ENCODE peak calls at places on chromosomes 7 and 10, in seven cellular contexts. K is lung, Z is lower lobe of right lung, G is aorta, X is left ventricle myocardium inferior, P is spleen, N is upper lobe of right lung. Y is an unnamed sample.

GRCh38 chr10:101683226-101683625 is 11.7 kb downstream of the FBXW4 start:
- DNase-seq in K (no peak), Z (no peak), G (no peak), X (no peak), P (no peak), N (no peak), Y (no peak)

GRCh38 chr7:92613720-92614119 is 23.5 kb upstream of the FAM133B start:
- DNase-seq in K (no peak), Z (no peak), G (no peak), X (no peak), P (no peak), N (no peak), Y (no peak)

GRCh38 chr10:123821136-123821535 is 70.5 kb downstream of the CPXM2 start:
- DNase-seq in K (no peak), Z (no peak), G (no peak), X (no peak), P (no peak), N (no peak), Y (no peak)

GRCh38 chr10:49552277-49552676 is 13.4 kb upstream of the ERCC6 start:
- DNase-seq in K (no peak), Z (no peak), G (no peak), X (no peak), P (no peak), N (no peak), Y (no peak)

GRCh38 chr10:101001225-101002035 is 1.8 kb downstream of the LZTS2 start:
- DNase-seq in K (peak; percentile 76), Z (peak; percentile 76), G (peak; percentile 96), X (peak; percentile 91), P (peak; percentile 88), N (peak; percentile 82), Y (peak; percentile 97)

GRCh38 chr10:71270301-71270777 is 48.7 kb upstream of the SLC29A3 start:
- DNase-seq in K (no peak), Z (no peak), G (no peak), X (no peak), P (no peak), N (no peak), Y (no peak)

GRCh38 chr7:39293424-39293823 is 272.8 kb upstream of the YAE1 start:
- DNase-seq in K (no peak), Z (no peak), G (no peak), X (no peak), P (no peak), N (no peak), Y (no peak)

GRCh38 chr10:79443338-79444242 is 1.8 kb downstream of the ZCCHC24 start:
- DNase-seq in K (no peak), Z (no peak), G (no peak), X (no peak), P (peak; percentile 75), N (peak; percentile 54), Y (no peak)

GRCh38 chr7:33070277-33070676 is 7.7 kb upstream of the NT5C3A start:
- DNase-seq in K (no peak), Z (no peak), G (no peak), X (no peak), P (no peak), N (no peak), Y (no peak)

GRCh38 chr10:69086131-69086530 is 1.8 kb upstream of the SRGN start:
- DNase-seq in K (no peak), Z (no peak), G (peak; percentile 56), X (no peak), P (no peak), N (no peak), Y (no peak)

GRCh38 chr7:14851610-14852009 is 50.9 kb downstream of the DGKB start:
- DNase-seq in K (no peak), Z (no peak), G (no peak), X (no peak), P (no peak), N (no peak), Y (no peak)

GRCh38 chr10:119408969-119409371 is 133.5 kb downstream of the RGS10 start:
- DNase-seq in K (no peak), Z (no peak), G (no peak), X (no peak), P (no peak), N (no peak), Y (peak; percentile 69)

GRCh38 chr7:157401567-157402387 is 65.0 kb downstream of the DNAJB6 start:
- DNase-seq in K (no peak), Z (peak; percentile 48), G (no peak), X (no peak), P (peak; percentile 74), N (no peak), Y (peak; percentile 50)

GRCh38 chr10:29635711-29636144 is 957 bp upstream of the SVIL start:
- DNase-seq in K (no peak), Z (no peak), G (no peak), X (no peak), P (no peak), N (no peak), Y (no peak)

GRCh38 chr10:131943021-131943814 is 38.5 kb downstream of the BNIP3 start:
- DNase-seq in K (no peak), Z (no peak), G (no peak), X (no peak), P (peak; percentile 72), N (peak; percentile 51), Y (no peak)

GRCh38 chr10:128065881-128066534 is 60.2 kb downstream of the MKI67 start:
- DNase-seq in K (no peak), Z (no peak), G (peak; percentile 43), X (no peak), P (peak; percentile 80), N (peak; percentile 45), Y (peak; percentile 35)

GRCh38 chr10:128066954-128067382 is 59.3 kb downstream of the MKI67 start:
- DNase-seq in K (no peak), Z (no peak), G (peak; percentile 12), X (no peak), P (peak; percentile 66), N (peak; percentile 31), Y (peak; percentile 49)

GRCh38 chr10:128068398-128069285 is 57.6 kb downstream of the MKI67 start:
- DNase-seq in K (no peak), Z (no peak), G (peak; percentile 36), X (no peak), P (peak; percentile 79), N (peak; percentile 55), Y (peak; percentile 66)

GRCh38 chr10:128069351-128070051 is 56.7 kb downstream of the MKI67 start:
- DNase-seq in K (peak; percentile 74), Z (peak; percentile 70), G (peak; percentile 84), X (peak; percentile 67), P (peak; percentile 93), N (peak; percentile 78), Y (peak; percentile 87)

DNA sequence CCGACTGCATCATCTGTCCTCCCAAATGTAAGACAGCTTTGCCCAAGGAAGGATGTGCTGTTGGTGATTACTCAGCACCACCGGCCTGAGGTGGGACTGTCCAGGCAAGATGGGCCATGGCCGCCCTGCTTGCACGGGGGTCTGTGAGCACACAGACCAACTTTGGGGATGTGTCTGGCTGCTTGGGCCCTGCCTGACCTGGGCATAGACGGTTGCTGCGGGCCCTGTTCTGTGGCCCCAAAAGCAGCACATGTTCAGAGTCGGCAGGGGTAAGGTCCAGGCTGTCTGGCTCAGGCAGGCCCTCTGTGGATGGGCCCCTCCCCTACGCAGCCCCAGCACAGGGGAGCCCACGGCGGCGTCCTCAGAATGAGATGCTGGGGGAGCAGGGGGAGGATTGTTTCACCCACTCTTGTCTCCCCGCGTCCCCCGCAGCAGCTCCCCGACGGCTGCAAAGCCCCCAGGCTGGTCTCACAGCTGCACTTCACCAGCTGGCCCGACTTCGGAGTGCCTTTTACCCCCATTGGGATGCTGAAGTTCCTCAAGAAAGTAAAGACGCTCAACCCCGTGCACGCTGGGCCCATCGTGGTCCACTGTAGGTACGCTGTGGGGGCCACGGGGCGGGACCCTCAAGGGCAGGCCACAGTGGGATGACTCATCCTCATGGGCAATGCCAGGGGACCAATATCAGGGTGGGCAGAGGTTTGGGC is 58.4 kb downstream of the MKI67 start:
- DNase-seq in K (no peak), Z (no peak), G (peak; percentile 48), X (no peak), P (peak; percentile 81), N (peak; percentile 56), Y (peak; percentile 70)
- H3K36me3 ChIP-seq in K (peaks cover 61% of the 10 kb centered on the region), Z (peaks cover 91% of the 10 kb centered on the region), G (no peaks in the 10 kb centered on the region), X (peaks cover 63% of the 10 kb centered on the region), P (peaks cover 69% of the 10 kb centered on the region), N (peaks cover 80% of the 10 kb centered on the region), Y (peaks cover 6% of the 10 kb centered on the region)

DNA sequence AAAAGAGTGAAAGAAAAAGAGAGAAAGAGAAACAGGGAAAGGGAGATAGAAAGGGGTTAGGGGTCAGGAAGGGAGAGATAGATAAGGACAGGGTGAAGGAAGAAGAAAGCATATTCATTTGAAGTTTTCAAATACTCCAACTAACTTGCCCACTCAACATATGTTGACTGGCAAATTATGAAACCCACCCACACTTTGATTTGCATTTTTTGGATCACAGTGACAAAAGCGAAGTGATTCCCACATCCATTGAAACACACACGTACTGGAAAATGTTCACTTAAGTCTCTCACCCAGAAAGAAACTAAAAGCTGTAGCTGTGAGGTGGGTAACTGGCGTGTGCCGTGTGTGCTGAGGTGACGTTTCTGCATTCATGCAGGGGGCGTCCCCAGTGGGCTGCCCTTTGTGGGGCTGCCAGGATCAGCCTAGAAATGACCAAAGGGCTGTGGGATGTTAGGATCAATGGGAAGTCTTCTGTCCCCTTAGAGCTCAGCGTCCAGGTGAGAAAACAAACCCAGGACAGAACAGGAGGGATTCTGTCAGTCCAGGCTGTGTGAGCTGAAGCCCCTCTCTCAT is 134.9 kb upstream of the ADARB2 start:
- DNase-seq in K (no peak), Z (no peak), G (no peak), X (no peak), P (no peak), N (no peak), Y (no peak)
- H3K36me3 ChIP-seq in K (no peaks in the 10 kb centered on the region), Z (no peaks in the 10 kb centered on the region), G (no peaks in the 10 kb centered on the region), X (no peaks in the 10 kb centered on the region), P (no peaks in the 10 kb centered on the region), N (no peaks in the 10 kb centered on the region), Y (no peaks in the 10 kb centered on the region)

DNA sequence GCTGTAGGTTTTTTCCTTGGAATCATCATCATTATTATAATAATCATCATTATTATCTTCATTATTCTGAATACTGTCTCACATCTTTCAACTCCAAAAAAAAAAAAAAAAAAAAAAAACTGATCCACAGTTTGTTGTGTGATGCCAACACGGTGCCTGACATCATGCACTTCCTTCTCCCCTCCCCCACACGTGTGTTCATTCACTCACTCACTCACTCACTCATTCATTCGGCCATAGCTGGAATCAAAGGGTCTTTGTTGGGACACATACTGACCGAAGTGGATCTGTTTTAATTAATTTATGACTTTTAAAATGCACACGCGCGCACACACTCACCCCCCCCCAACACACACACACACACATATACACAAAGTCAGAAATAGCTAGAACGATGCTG is 177.8 kb downstream of the PIP4K2A start:
- DNase-seq in K (no peak), Z (no peak), G (no peak), X (no peak), P (no peak), N (no peak), Y (no peak)
- H3K36me3 ChIP-seq in K (peaks cover 24% of the 10 kb centered on the region), Z (peaks cover 41% of the 10 kb centered on the region), G (peaks cover 12% of the 10 kb centered on the region), X (peaks cover 31% of the 10 kb centered on the region), P (peaks cover 49% of the 10 kb centered on the region), N (peaks cover 33% of the 10 kb centered on the region), Y (peaks cover 7% of the 10 kb centered on the region)

DNA sequence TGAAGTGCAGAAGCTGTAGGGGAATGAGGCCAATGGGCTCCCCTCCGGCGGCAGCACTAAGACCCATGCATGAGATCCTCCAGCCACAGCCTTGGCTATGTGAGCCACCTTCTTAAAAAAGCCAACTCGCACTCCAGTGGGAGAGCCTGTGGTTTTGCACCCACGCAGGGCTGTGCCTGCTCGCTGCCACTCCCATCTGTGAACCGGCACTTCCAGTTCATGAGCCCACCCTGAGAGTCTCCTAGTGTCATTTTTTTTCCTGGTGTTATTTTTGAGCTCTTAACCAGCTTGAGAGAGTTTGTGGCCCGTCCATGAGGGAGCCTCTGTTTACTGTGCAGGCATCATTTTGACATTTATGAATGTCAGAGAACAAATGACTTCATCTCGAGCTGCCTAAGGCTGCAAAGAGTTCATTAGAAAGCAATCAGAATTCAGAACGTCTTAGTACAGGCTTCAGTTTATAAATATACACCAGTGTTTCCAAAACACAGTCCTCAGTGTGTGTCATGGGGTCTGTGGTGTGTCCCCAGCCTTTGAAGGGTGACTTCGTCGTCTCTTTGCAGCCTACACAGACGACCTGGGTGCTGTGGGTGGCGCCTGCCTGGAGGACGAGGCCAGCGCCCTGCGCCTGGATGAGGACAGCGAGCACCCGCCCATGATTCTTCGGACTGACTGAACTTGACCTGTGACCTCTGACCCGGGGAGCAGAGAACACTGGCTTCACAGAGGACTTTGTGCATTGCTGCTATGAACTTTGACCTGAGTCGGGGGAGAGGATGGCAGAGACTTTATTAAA is 40.4 kb downstream of the WIPI2 start:
- DNase-seq in K (no peak), Z (peak; percentile 67), G (peak; percentile 26), X (no peak), P (peak; percentile 81), N (no peak), Y (peak; percentile 46)
- H3K36me3 ChIP-seq in K (peaks cover 53% of the 10 kb centered on the region), Z (peaks cover 75% of the 10 kb centered on the region), G (peaks cover 2% of the 10 kb centered on the region), X (peaks cover 75% of the 10 kb centered on the region), P (peaks cover 51% of the 10 kb centered on the region), N (peaks cover 63% of the 10 kb centered on the region), Y (peaks cover 50% of the 10 kb centered on the region)